ENCODE peak calls at places on chromosomes 2 and 18, in eight cellular contexts. B is SK-N-SH, Y is GM12878, T is K562, H is stomach, S is transverse colon, E is upper lobe of left lung, N is HepG2. O is an unnamed sample.

GRCh38 chr18:49447810-49448745 is 12.4 kb downstream of the DYM start:
- DNase-seq in B (peak), Y (no peak), T (peak), H (no peak), S (peak), E (peak), N (peak), O (no peak)

GRCh38 chr2:69309336-69310048 is 77.5 kb downstream of the GFPT1 start:
- DNase-seq in B (peak), Y (no peak), T (no peak), H (no peak), S (peak), E (no peak), N (no peak), O (peak)

GRCh38 chr2:234047361-234047760 is 3.1 kb upstream of the SPP2 start:
- DNase-seq in B (no peak), Y (no peak), T (no peak), H (no peak), S (no peak), E (no peak), N (no peak), O (no peak)

GRCh38 chr2:29281585-29281984 is 166.4 kb downstream of the CLIP4 start:
- DNase-seq in B (peak), Y (no peak), T (no peak), H (peak), S (no peak), E (no peak), N (no peak), O (peak)

GRCh38 chr18:31146809-31147208 is 15.8 kb downstream of the DSC1 start:
- DNase-seq in B (no peak), Y (no peak), T (no peak), H (no peak), S (no peak), E (no peak), N (no peak), O (no peak)

GRCh38 chr2:19020144-19021099 is 338.0 kb downstream of the OSR1 start:
- DNase-seq in B (no peak), Y (no peak), T (no peak), H (no peak), S (no peak), E (peak), N (peak), O (no peak)

GRCh38 chr2:200585730-200586643 is at the start of gene AOX1:
- DNase-seq in B (peak), Y (no peak), T (no peak), H (peak), S (peak), E (peak), N (peak), O (peak)

GRCh38 chr2:97717618-97718005 is 4.2 kb downstream of the ZAP70 start:
- DNase-seq in B (no peak), Y (no peak), T (no peak), H (no peak), S (no peak), E (no peak), N (no peak), O (no peak)

GRCh38 chr2:104481341-104481740 is 372.6 kb upstream of the POU3F3 start:
- DNase-seq in B (no peak), Y (no peak), T (no peak), H (no peak), S (no peak), E (no peak), N (no peak), O (no peak)

GRCh38 chr2:20654414-20654813 is 3.5 kb upstream of the HS1BP3 start:
- DNase-seq in B (no peak), Y (no peak), T (no peak), H (no peak), S (no peak), E (no peak), N (no peak), O (no peak)

GRCh38 chr2:217325810-217326209 is 465.9 kb upstream of the TNP1 start:
- DNase-seq in B (no peak), Y (no peak), T (no peak), H (no peak), S (no peak), E (no peak), N (no peak), O (no peak)

GRCh38 chr2:207166039-207166348 is 246 bp upstream of the KLF7 start:
- DNase-seq in B (peak), Y (peak), T (peak), H (peak), S (peak), E (peak), N (peak), O (peak)

GRCh38 chr2:207165121-207166038 is at the start of gene KLF7:
- DNase-seq in B (peak), Y (no peak), T (no peak), H (peak), S (peak), E (peak), N (no peak), O (peak)

GRCh38 chr2:207162319-207162718 is 3.4 kb downstream of the KLF7 start:
- DNase-seq in B (no peak), Y (no peak), T (no peak), H (no peak), S (no peak), E (no peak), N (no peak), O (no peak)

GRCh38 chr2:207163053-207163814 is 2.5 kb downstream of the KLF7 start:
- DNase-seq in B (no peak), Y (no peak), T (no peak), H (peak), S (peak), E (peak), N (peak), O (no peak)

GRCh38 chr2:207163815-207164747 is 1.7 kb downstream of the KLF7 start:
- DNase-seq in B (no peak), Y (no peak), T (no peak), H (peak), S (peak), E (peak), N (peak), O (peak)
- TF ChIP-seq POLR2AphosphoS5 in B (peak), Y (peak), T (no peak), H (peak), S (peak), E (peak), N (no peak), O (peak)

GRCh38 chr2:167692191-167692590 is 555.2 kb downstream of the STK39 start:
- DNase-seq in B (no peak), Y (no peak), T (no peak), H (no peak), S (no peak), E (no peak), N (no peak), O (no peak)
- TF ChIP-seq EP300 in B (no peak), Y (no peak), T (no peak), H (no peak), S (no peak), E (no peak), N (no peak), O (no peak)

GRCh38 chr18:76710646-76711520 is 111.5 kb upstream of the ZNF236 start:
- DNase-seq in B (no peak), Y (no peak), T (no peak), H (no peak), S (no peak), E (no peak), N (no peak), O (no peak)

GRCh38 chr18:76708727-76709353 is 113.5 kb upstream of the ZNF236 start:
- DNase-seq in B (no peak), Y (no peak), T (no peak), H (no peak), S (no peak), E (no peak), N (no peak), O (no peak)

GRCh38 chr18:76715012-76715608 is 107.2 kb upstream of the ZNF236 start:
- DNase-seq in B (no peak), Y (no peak), T (no peak), H (no peak), S (no peak), E (no peak), N (no peak), O (no peak)

GRCh38 chr18:76709659-76710645 is 112.4 kb upstream of the ZNF236 start:
- DNase-seq in B (peak), Y (peak), T (peak), H (peak), S (peak), E (peak), N (peak), O (peak)

DNA sequence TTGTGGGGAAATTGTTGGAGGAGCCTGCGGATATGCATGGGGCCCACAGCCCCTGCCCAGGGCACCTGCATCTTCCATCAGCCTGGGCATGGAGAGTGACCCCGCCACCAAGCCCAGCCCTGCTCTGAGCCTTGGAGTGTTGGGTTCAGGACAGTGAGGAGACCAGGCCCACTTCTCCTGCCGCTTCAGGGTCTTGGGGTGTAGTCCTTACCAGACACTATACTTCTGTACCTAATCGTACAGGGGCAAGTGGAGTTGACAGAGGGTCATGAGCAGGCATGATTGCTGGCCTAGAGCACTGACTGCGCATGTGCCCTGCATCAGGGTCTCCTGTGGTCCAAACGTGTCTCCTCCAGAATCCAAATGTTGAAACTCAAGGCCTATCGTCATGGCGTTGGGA is 108.9 kb upstream of the ZNF236 start:
- DNase-seq in B (no peak), Y (no peak), T (no peak), H (no peak), S (no peak), E (no peak), N (no peak), O (no peak)
- TF ChIP-seq POLR2AphosphoS5 in B (no peak), Y (no peak), T (no peak), H (no peak), S (no peak), E (no peak), N (no peak), O (no peak)

DNA sequence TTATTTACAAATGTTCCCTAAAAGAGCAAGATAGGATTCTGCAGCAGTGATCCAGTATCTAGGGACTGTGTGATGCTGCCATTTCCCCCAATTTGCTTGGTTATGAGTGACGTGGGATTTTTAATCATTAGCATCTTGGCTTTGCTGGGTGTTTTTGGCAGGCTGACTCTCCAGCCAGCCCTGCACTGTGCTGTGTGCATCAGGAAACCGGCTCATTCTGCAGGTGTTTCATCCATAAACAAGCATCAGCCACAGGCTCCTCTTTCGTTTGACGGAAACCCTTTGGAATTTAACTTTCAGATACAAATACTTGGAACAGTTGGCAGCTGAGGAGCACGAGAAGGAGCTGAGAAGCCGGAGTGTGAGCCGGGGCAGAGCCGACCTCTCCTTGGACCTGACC is 135.9 kb downstream of the TPGS2 start:
- DNase-seq in B (peak), Y (no peak), T (no peak), H (no peak), S (no peak), E (no peak), N (no peak), O (no peak)
- TF ChIP-seq EP300 in B (peak), Y (no peak), T (no peak), H (no peak), S (no peak), E (no peak), N (no peak), O (no peak)

DNA sequence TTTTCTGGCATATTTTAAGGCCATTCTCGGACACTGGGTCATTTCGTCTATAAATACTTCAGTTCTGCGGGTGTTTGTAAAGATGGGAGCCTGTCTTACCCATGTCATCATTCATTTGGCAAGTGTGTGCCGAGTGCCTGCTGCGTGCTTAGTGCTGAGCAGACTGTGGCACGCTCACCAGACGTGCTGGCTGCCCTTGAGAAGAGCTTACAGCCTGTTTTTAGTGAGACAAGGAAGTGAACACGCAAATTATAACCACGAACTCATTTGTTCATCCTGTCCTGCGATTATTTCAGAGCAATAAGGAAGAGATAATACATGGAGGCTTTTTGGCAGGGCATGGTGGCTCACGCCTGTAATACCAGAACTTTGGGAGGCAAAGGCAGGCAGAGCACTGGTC is 10.3 kb upstream of the STON1 start:
- DNase-seq in B (no peak), Y (peak), T (no peak), H (no peak), S (no peak), E (no peak), N (no peak), O (peak)
- TF ChIP-seq POLR2AphosphoS5 in B (no peak), Y (no peak), T (no peak), H (peak), S (no peak), E (no peak), N (no peak), O (peak)

DNA sequence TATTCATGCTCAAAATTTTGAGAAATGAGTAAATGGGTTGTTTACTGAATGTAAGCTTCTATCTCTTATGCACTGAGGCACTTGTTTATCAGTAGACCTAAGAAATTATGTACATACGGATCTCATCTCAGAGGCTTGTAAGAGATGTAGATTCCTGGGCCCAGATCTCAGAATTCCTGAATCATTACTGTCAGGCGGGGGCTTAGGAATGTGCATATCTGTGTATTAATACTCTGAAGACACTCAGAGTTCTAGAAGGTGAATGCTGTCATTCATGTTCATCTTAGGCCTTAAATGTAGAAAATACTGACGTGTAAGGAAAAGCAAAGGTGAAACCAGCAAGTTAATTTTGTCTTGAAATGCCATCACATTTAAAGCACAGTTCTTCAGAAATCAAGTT is 169.6 kb downstream of the FMNL2 start:
- DNase-seq in B (no peak), Y (no peak), T (no peak), H (no peak), S (no peak), E (no peak), N (no peak), O (no peak)
- TF ChIP-seq EP300 in B (no peak), Y (no peak), T (no peak), H (no peak), S (no peak), E (no peak), N (no peak), O (no peak)

O was measured in sigmoid colon.